ENCODE peak calls at places on chromosomes 13 and 19, in four cellular contexts. J is K562, O is HepG2, L is GM12878. F is an unnamed sample.

GRCh38 chr13:50654341-50654740 is 189.2 kb downstream of the DLEU7 start:
- DNase-seq in J (no peak), O (no peak), L (no peak), F (no peak)

GRCh38 chr19:21022996-21023395 is 2.5 kb downstream of the ZNF430 start:
- DNase-seq in J (no peak), O (peak; percentile 15), L (no peak), F (no peak)

GRCh38 chr19:17505218-17505617 is 6.2 kb upstream of the PGLS start:
- DNase-seq in J (no peak), O (no peak), L (no peak), F (no peak)

GRCh38 chr13:110713981-110714797 is 689 bp downstream of the ING1 start:
- DNase-seq in J (no peak), O (peak; percentile 28), L (no peak), F (no peak)

GRCh38 chr13:29748097-29748496 is 102.3 kb downstream of the UBL3 start:
- DNase-seq in J (no peak), O (no peak), L (no peak), F (no peak)

GRCh38 chr13:26839682-26840081 is 79.1 kb upstream of the GPR12 start:
- DNase-seq in J (no peak), O (no peak), L (no peak), F (no peak)

GRCh38 chr13:37442996-37443395 is 155.6 kb downstream of the POSTN start:
- DNase-seq in J (no peak), O (no peak), L (no peak), F (no peak)

GRCh38 chr19:45507864-45508680 is 793 bp downstream of the VASP start:
- DNase-seq in J (peak; percentile 57), O (no peak), L (no peak), F (no peak)

GRCh38 chr13:51723529-51723928 is 80.4 kb downstream of the DHRS12 start:
- DNase-seq in J (no peak), O (no peak), L (no peak), F (no peak)

GRCh38 chr13:45255253-45255987 is 54.6 kb upstream of the KCTD4 start:
- DNase-seq in J (no peak), O (peak; percentile 52), L (no peak), F (no peak)

GRCh38 chr13:110907301-110907700 is 7.6 kb downstream of the ANKRD10 start:
- DNase-seq in J (no peak), O (no peak), L (no peak), F (no peak)

GRCh38 chr19:11377237-11377636 is 2.8 kb downstream of the SWSAP1 start:
- DNase-seq in J (peak; percentile 43), O (no peak), L (no peak), F (no peak)

GRCh38 chr19:44988896-44989563 is 12.2 kb upstream of the RELB start:
- DNase-seq in J (peak; percentile 75), O (peak; percentile 52), L (no peak), F (peak; percentile 74)

GRCh38 chr19:2810141-2811091 is 9.3 kb upstream of the ZNF554 start:
- DNase-seq in J (no peak), O (no peak), L (no peak), F (no peak)

GRCh38 chr13:41461527-41462124 is 4.3 kb downstream of the RGCC start:
- DNase-seq in J (no peak), O (no peak), L (no peak), F (no peak)

GRCh38 chr13:50529154-50529882 is 314.2 kb downstream of the DLEU7 start:
- DNase-seq in J (no peak), O (no peak), L (no peak), F (peak; percentile 69)

GRCh38 chr13:108980237-108980636 is 350.8 kb downstream of the MYO16 start:
- DNase-seq in J (no peak), O (no peak), L (no peak), F (no peak)

GRCh38 chr19:50333737-50334617 is 4.8 kb upstream of the KCNC3 start:
- DNase-seq in J (peak; percentile 99), O (no peak), L (no peak), F (peak; percentile 93)

GRCh38 chr13:109155301-109155761 is 525.9 kb downstream of the MYO16 start:
- DNase-seq in J (no peak), O (no peak), L (no peak), F (no peak)

DNA sequence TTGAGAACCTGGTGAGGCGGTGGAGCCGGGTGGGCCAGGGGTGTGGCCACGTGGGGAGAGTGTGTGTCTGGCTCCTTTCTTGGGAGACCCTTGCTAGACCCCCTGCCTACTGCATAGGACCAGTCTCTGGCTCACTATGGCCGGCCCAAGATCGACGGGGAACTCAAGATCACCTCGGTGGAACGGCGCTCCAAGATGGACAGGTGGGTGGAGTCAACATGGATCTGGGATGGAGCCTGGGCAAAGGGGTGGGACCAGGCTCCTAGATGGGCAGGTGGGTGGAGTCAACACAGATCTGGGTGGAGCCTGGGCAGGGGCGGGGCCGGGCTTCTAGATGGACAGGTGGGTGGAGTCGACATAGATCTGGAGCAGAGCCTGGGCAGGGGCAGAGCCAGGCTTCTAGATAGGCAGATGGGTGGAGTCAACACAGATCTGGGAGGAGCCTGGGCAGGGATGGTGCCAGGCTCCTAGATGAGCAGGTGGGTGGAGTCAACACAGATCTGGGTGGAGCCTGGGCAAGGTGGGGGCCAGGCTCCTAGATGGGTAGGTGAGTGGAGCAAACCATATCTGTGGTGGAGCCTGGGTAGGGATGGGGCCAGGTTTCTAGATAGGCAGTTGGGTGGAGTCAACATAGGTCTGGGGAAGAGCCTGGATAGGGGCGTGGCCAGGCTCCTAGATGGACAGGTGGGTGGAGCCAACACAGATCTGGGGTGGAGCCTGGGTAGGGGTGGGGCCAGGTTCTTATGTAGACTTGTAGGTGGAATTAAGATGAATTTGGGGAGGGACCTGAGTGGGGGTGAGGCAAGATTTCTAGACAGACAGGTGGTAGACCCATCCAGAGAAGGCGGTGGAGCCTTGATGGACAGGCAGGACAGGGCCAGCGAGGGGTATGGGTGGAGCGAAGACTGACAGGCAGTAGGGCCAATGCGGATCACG is 56.5 kb downstream of the VAV1 start:
- DNase-seq in J (peak; percentile 87), O (no peak), L (peak; percentile 8), F (peak; percentile 94)
- TF ChIP-seq SP1 in J (peak; percentile 57), O (no peak), L (no peak), F (peak; percentile 21)

GRCh38 chr13:113158946-113159345 is 498 bp downstream of the PROZ start:
- DNase-seq in J (no peak), O (no peak), L (no peak), F (no peak)

GRCh38 chr13:113155982-113156655 is 2.3 kb upstream of the PROZ start:
- DNase-seq in J (no peak), O (no peak), L (no peak), F (no peak)

GRCh38 chr13:113157206-113157928 is 1.1 kb upstream of the PROZ start:
- DNase-seq in J (no peak), O (no peak), L (no peak), F (no peak)

GRCh38 chr13:113159701-113160100 is 1.3 kb downstream of the PROZ start:
- DNase-seq in J (no peak), O (no peak), L (no peak), F (no peak)

GRCh38 chr13:113157929-113158747 is at the start of gene PROZ:
- DNase-seq in J (no peak), O (peak; percentile 67), L (no peak), F (no peak)
- TF ChIP-seq BHLHE40 in J (no peak), O (no peak), L (no peak), F (no peak)

GRCh38 chr19:46992699-46993535 is 26.7 kb upstream of the NPAS1 start:
- DNase-seq in J (no peak), O (no peak), L (no peak), F (no peak)
- TF ChIP-seq FOXM1 in J (no peak), O (no peak), L (no peak), F (no peak)

DNA sequence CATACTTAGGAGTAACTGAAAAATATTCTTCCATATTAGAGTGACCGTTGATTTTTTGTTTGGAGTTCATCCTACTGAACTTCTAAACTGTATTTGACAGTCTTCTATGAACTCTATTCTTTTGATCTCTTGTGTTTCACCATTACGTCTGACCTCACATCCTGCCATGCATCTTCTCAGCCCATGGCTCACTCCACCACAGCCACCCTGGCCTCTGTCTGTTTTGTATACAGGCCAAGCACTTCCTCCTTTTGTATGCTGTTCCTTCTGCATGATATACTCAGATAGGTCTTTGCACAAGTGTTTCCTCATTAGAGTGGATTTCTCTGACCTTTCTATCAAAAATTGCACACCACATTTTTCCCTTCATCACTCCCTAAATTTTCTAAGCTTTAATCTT is 119.9 kb downstream of the MAB21L1 start:
- DNase-seq in J (no peak), O (no peak), L (no peak), F (no peak)
- TF ChIP-seq SP1 in J (no peak), O (no peak), L (no peak), F (no peak)

F was measured in HEK293T.